ENCODE peak calls at places on chromosomes 5 and 9, in nine cellular contexts. R is bronchial epithelial cell, X is uterus, A is IMR-90, Q is endothelial cell, Z is tibial artery, J is cardiac fibroblast, Y is upper lobe of right lung, M is WTC11. W is an unnamed sample.

GRCh38 chr5:7348168-7348802 is 47.7 kb upstream of the ADCY2 start:
- DNase-seq in A (no peak), Z (no peak), X (no peak), M (no peak), Q (no peak), R (no peak), Y (no peak), J (no peak), W (no peak)

GRCh38 chr9:127877566-127877998 is at the start of gene AK1:
- DNase-seq in M (peak; percentile 76), Q (peak; percentile 62), A (peak; percentile 37), J (peak; percentile 72), Z (peak; percentile 93), R (no peak), X (peak; percentile 78), Y (peak; percentile 91), W (no peak)

GRCh38 chr9:133716564-133717112 is 21.5 kb downstream of the SARDH start:
- DNase-seq in X (peak; percentile 77), R (no peak), Q (peak; percentile 2), Y (peak; percentile 46), Z (peak; percentile 51), M (no peak), J (peak; percentile 91), A (no peak), W (no peak)

GRCh38 chr9:35490155-35490909 is 421 bp downstream of the RUSC2 start:
- DNase-seq in Y (no peak), Q (peak; percentile 15), A (no peak), X (no peak), M (peak; percentile 51), R (no peak), Z (no peak), J (no peak), W (no peak)

GRCh38 chr9:13022756-13023155 is 247.9 kb downstream of the LURAP1L start:
- DNase-seq in Y (no peak), R (peak; percentile 21), M (no peak), X (no peak), J (no peak), Q (no peak), A (no peak), Z (no peak), W (no peak)

GRCh38 chr5:74310967-74311930 is 329.3 kb downstream of the ENC1 start:
- DNase-seq in J (no peak), A (no peak), Q (no peak), Z (no peak), X (no peak), R (no peak), Y (no peak), M (no peak), W (no peak)

GRCh38 chr9:20728493-20729220 is 44.6 kb downstream of the FOCAD start:
- DNase-seq in A (peak; percentile 35), M (no peak), J (peak; percentile 78), Z (no peak), X (no peak), R (peak; percentile 27), Y (no peak), Q (no peak), W (no peak)

GRCh38 chr5:73213566-73213998 is 40.6 kb downstream of the TMEM174 start:
- DNase-seq in Q (no peak), Z (no peak), J (peak; percentile 59), M (no peak), X (no peak), Y (no peak), R (no peak), A (peak; percentile 92), W (no peak)

GRCh38 chr9:127865645-127866464 is 11.4 kb upstream of the ENG start:
- DNase-seq in X (no peak), M (no peak), J (no peak), Z (no peak), Y (no peak), R (no peak), Q (no peak), A (no peak), W (no peak)

GRCh38 chr5:146025108-146025507 is 80.3 kb downstream of the PLAC8L1 start:
- DNase-seq in R (no peak), J (peak; percentile 11), X (no peak), Q (no peak), M (no peak), Z (no peak), Y (no peak), A (no peak), W (no peak)

GRCh38 chr5:143480001-143480400 is 76.5 kb upstream of the NR3C1 start:
- DNase-seq in R (no peak), Z (no peak), X (no peak), J (no peak), Q (no peak), A (no peak), M (no peak), Y (no peak), W (no peak)

GRCh38 chr5:32217886-32218396 is 43.8 kb upstream of the GOLPH3 start:
- DNase-seq in Z (no peak), Y (no peak), A (no peak), R (no peak), M (no peak), J (peak; percentile 44), X (no peak), Q (no peak), W (no peak)

GRCh38 chr5:41956943-41957342 is 31.9 kb downstream of the FBXO4 start:
- DNase-seq in R (no peak), X (no peak), J (no peak), Q (no peak), Y (no peak), Z (no peak), M (no peak), A (no peak), W (no peak)

GRCh38 chr5:178143901-178144300 is 9.8 kb downstream of the NHP2 start:
- DNase-seq in Q (no peak), J (peak; percentile 77), R (no peak), M (no peak), Y (no peak), A (peak; percentile 59), X (peak; percentile 49), Z (no peak), W (no peak)

GRCh38 chr5:38059876-38060275 is 198.5 kb upstream of the EGFLAM start:
- DNase-seq in R (no peak), Z (no peak), X (no peak), Y (no peak), Q (no peak), J (peak; percentile 14), M (no peak), A (no peak), W (no peak)

GRCh38 chr5:117863589-117864296 is 1124.6 kb downstream of the DTWD2 start:
- DNase-seq in X (no peak), Y (no peak), Q (no peak), M (no peak), R (no peak), J (no peak), A (no peak), Z (no peak), W (no peak)

GRCh38 chr9:36164989-36165388 is 4.2 kb upstream of the CCIN start:
- DNase-seq in A (no peak), J (no peak), Y (no peak), R (no peak), X (no peak), Q (no peak), Z (no peak), M (no peak), W (no peak)

GRCh38 chr9:133967024-133967741 is 24.9 kb downstream of the VAV2 start:
- DNase-seq in Y (no peak), Q (no peak), A (no peak), Z (no peak), X (no peak), M (no peak), J (peak; percentile 14), R (peak; percentile 62), W (no peak)

GRCh38 chr9:72914750-72915149 is 38.1 kb downstream of the ALDH1A1 start:
- DNase-seq in Z (no peak), R (no peak), Q (no peak), A (no peak), Y (no peak), J (no peak), X (no peak), M (no peak), W (no peak)

GRCh38 chr9:137017071-137017470 is 11.0 kb downstream of the ABCA2 start:
- DNase-seq in Y (no peak), A (no peak), R (no peak), Z (no peak), Q (no peak), X (no peak), J (no peak), M (no peak), W (no peak)

GRCh38 chr9:137017791-137018497 is 10.1 kb downstream of the ABCA2 start:
- DNase-seq in R (no peak), Y (no peak), J (no peak), Z (no peak), A (no peak), M (peak; percentile 42), X (no peak), Q (no peak), W (no peak)

GRCh38 chr9:137019891-137020683 is 8.0 kb downstream of the ABCA2 start:
- DNase-seq in Q (no peak), M (no peak), J (no peak), Y (no peak), A (no peak), X (no peak), Z (no peak), R (no peak), W (no peak)

GRCh38 chr9:137020771-137021573 is 7.1 kb downstream of the ABCA2 start:
- DNase-seq in J (no peak), R (no peak), M (no peak), Z (no peak), Y (no peak), A (no peak), X (no peak), Q (no peak), W (no peak)

GRCh38 chr9:137018761-137019559 is 9.1 kb downstream of the ABCA2 start:
- DNase-seq in A (no peak), J (no peak), Y (no peak), Z (no peak), M (no peak), R (no peak), Q (no peak), X (no peak), W (no peak)
- TF ChIP-seq CTCF in A (no peak), J (no peak), Y (no peak), Z (no peak), M (no peak), R (no peak), Q (no peak), X (no peak), W (no peak)

GRCh38 chr9:120531683-120532300 is 48.2 kb downstream of the CDK5RAP2 start:
- DNase-seq in J (peak; percentile 60), R (peak; percentile 57), Q (peak; percentile 32), M (peak; percentile 33), Z (no peak), A (peak; percentile 32), X (no peak), Y (no peak), W (no peak)
- TF ChIP-seq CTCF in J (peak; percentile 44), R (peak; percentile 61), Q (no peak), M (no peak), Z (no peak), A (peak; percentile 55), X (no peak), Y (peak; percentile 47), W (no peak)

GRCh38 chr9:131641618-131642495 is 96.5 kb downstream of the PRRT1B start:
- DNase-seq in M (no peak), A (no peak), R (no peak), J (peak; percentile 36), Z (peak; percentile 81), Y (no peak), Q (no peak), X (no peak), W (no peak)
- TF ChIP-seq CTCF in M (no peak), A (peak; percentile 5), R (no peak), J (no peak), Z (peak; percentile 29), Y (peak; percentile 13), Q (no peak), X (no peak), W (no peak)

GRCh38 chr5:176850371-176851245 is 40.2 kb downstream of the UNC5A start:
- DNase-seq in A (no peak), Z (no peak), Y (no peak), M (no peak), X (no peak), J (no peak), R (no peak), Q (no peak), W (no peak)
- TF ChIP-seq CTCF in A (no peak), Z (no peak), Y (no peak), M (no peak), X (no peak), J (no peak), R (no peak), Q (no peak), W (no peak)

W was measured in natural killer cell.